ENCODE peak calls at places on chromosomes 12 and 14, in ten cellular contexts. One of them, this sample, is unnamed.

GRCh38 chr14:61476737-61477410 is 155.5 kb downstream of the PRKCH start:
- DNase-seq in esophagus squamous epithelium: no peak
- DNase-seq in sciatic nerve: no peak
- DNase-seq in mucosa of descending colon: no peak
- DNase-seq in stimulated activated CD4-positive, alpha-beta T cell treated with anti-CD3 and anti-CD28 coated beads, Interleukin-4, amount 100 ng/mL, for 4 hours: no peak
- DNase-seq in LoVo: no peak
- DNase-seq in GM04504: peak
- DNase-seq in cardiac fibroblast: peak
- DNase-seq in AG20443: peak
- DNase-seq in A172: no peak
- DNase-seq in this sample: peak

GRCh38 chr12:55194382-55194781 is 26.4 kb upstream of the OR10A7 start:
- DNase-seq in esophagus squamous epithelium: no peak
- DNase-seq in sciatic nerve: no peak
- DNase-seq in mucosa of descending colon: no peak
- DNase-seq in stimulated activated CD4-positive, alpha-beta T cell treated with anti-CD3 and anti-CD28 coated beads, Interleukin-4, amount 100 ng/mL, for 4 hours: no peak
- DNase-seq in LoVo: no peak
- DNase-seq in GM04504: no peak
- DNase-seq in cardiac fibroblast: no peak
- DNase-seq in AG20443: no peak
- DNase-seq in A172: no peak
- DNase-seq in this sample: no peak

GRCh38 chr14:94423465-94424056 is 29.0 kb downstream of the SERPINA11 start:
- DNase-seq in esophagus squamous epithelium: no peak
- DNase-seq in sciatic nerve: peak
- DNase-seq in mucosa of descending colon: peak
- DNase-seq in stimulated activated CD4-positive, alpha-beta T cell treated with anti-CD3 and anti-CD28 coated beads, Interleukin-4, amount 100 ng/mL, for 4 hours: peak
- DNase-seq in LoVo: peak
- DNase-seq in GM04504: peak
- DNase-seq in cardiac fibroblast: peak
- DNase-seq in AG20443: peak
- DNase-seq in A172: peak
- DNase-seq in this sample: peak

GRCh38 chr12:108349245-108349644 is 10.1 kb upstream of the CMKLR1 start:
- DNase-seq in esophagus squamous epithelium: no peak
- DNase-seq in sciatic nerve: no peak
- DNase-seq in mucosa of descending colon: no peak
- DNase-seq in stimulated activated CD4-positive, alpha-beta T cell treated with anti-CD3 and anti-CD28 coated beads, Interleukin-4, amount 100 ng/mL, for 4 hours: no peak
- DNase-seq in LoVo: no peak
- DNase-seq in GM04504: no peak
- DNase-seq in cardiac fibroblast: no peak
- DNase-seq in AG20443: no peak
- DNase-seq in A172: no peak
- DNase-seq in this sample: no peak

GRCh38 chr12:123139926-123140674 is 10.8 kb downstream of the PITPNM2 start:
- DNase-seq in esophagus squamous epithelium: no peak
- DNase-seq in sciatic nerve: no peak
- DNase-seq in mucosa of descending colon: peak
- DNase-seq in stimulated activated CD4-positive, alpha-beta T cell treated with anti-CD3 and anti-CD28 coated beads, Interleukin-4, amount 100 ng/mL, for 4 hours: no peak
- DNase-seq in LoVo: no peak
- DNase-seq in GM04504: no peak
- DNase-seq in cardiac fibroblast: peak
- DNase-seq in AG20443: peak
- DNase-seq in A172: peak
- DNase-seq in this sample: no peak

GRCh38 chr14:23413681-23414080 is 5.6 kb upstream of the MYH6 start:
- DNase-seq in esophagus squamous epithelium: no peak
- DNase-seq in sciatic nerve: no peak
- DNase-seq in mucosa of descending colon: no peak
- DNase-seq in stimulated activated CD4-positive, alpha-beta T cell treated with anti-CD3 and anti-CD28 coated beads, Interleukin-4, amount 100 ng/mL, for 4 hours: no peak
- DNase-seq in LoVo: no peak
- DNase-seq in GM04504: no peak
- DNase-seq in cardiac fibroblast: no peak
- DNase-seq in AG20443: no peak
- DNase-seq in A172: no peak
- DNase-seq in this sample: no peak

GRCh38 chr12:9340422-9341259 is 132.4 kb upstream of the PZP start:
- DNase-seq in esophagus squamous epithelium: no peak
- DNase-seq in sciatic nerve: no peak
- DNase-seq in mucosa of descending colon: no peak
- DNase-seq in stimulated activated CD4-positive, alpha-beta T cell treated with anti-CD3 and anti-CD28 coated beads, Interleukin-4, amount 100 ng/mL, for 4 hours: no peak
- DNase-seq in LoVo: no peak
- DNase-seq in GM04504: no peak
- DNase-seq in cardiac fibroblast: peak
- DNase-seq in AG20443: peak
- DNase-seq in A172: no peak
- DNase-seq in this sample: no peak

GRCh38 chr14:68514611-68515194 is 278.2 kb downstream of the ZFP36L1 start:
- DNase-seq in esophagus squamous epithelium: no peak
- DNase-seq in sciatic nerve: no peak
- DNase-seq in mucosa of descending colon: no peak
- DNase-seq in stimulated activated CD4-positive, alpha-beta T cell treated with anti-CD3 and anti-CD28 coated beads, Interleukin-4, amount 100 ng/mL, for 4 hours: no peak
- DNase-seq in LoVo: no peak
- DNase-seq in GM04504: no peak
- DNase-seq in cardiac fibroblast: no peak
- DNase-seq in AG20443: no peak
- DNase-seq in A172: no peak
- DNase-seq in this sample: no peak

GRCh38 chr14:71594828-71595227 is 337.4 kb upstream of the RGS6 start:
- DNase-seq in esophagus squamous epithelium: no peak
- DNase-seq in sciatic nerve: peak
- DNase-seq in mucosa of descending colon: no peak
- DNase-seq in stimulated activated CD4-positive, alpha-beta T cell treated with anti-CD3 and anti-CD28 coated beads, Interleukin-4, amount 100 ng/mL, for 4 hours: no peak
- DNase-seq in LoVo: no peak
- DNase-seq in GM04504: no peak
- DNase-seq in cardiac fibroblast: peak
- DNase-seq in AG20443: peak
- DNase-seq in A172: no peak
- DNase-seq in this sample: no peak

GRCh38 chr14:22220427-22220826 is 368.6 kb downstream of the DAD1 start:
- DNase-seq in esophagus squamous epithelium: no peak
- DNase-seq in sciatic nerve: no peak
- DNase-seq in mucosa of descending colon: no peak
- DNase-seq in stimulated activated CD4-positive, alpha-beta T cell treated with anti-CD3 and anti-CD28 coated beads, Interleukin-4, amount 100 ng/mL, for 4 hours: no peak
- DNase-seq in LoVo: no peak
- DNase-seq in GM04504: no peak
- DNase-seq in cardiac fibroblast: peak
- DNase-seq in AG20443: no peak
- DNase-seq in A172: no peak
- DNase-seq in this sample: no peak

GRCh38 chr14:93263416-93263815 is 56.4 kb downstream of the UBR7 start:
- DNase-seq in esophagus squamous epithelium: no peak
- DNase-seq in sciatic nerve: no peak
- DNase-seq in mucosa of descending colon: no peak
- DNase-seq in stimulated activated CD4-positive, alpha-beta T cell treated with anti-CD3 and anti-CD28 coated beads, Interleukin-4, amount 100 ng/mL, for 4 hours: no peak
- DNase-seq in LoVo: no peak
- DNase-seq in GM04504: no peak
- DNase-seq in cardiac fibroblast: no peak
- DNase-seq in AG20443: peak
- DNase-seq in A172: no peak
- DNase-seq in this sample: no peak

GRCh38 chr12:46110928-46111699 is 120.7 kb upstream of the SCAF11 start:
- DNase-seq in esophagus squamous epithelium: no peak
- DNase-seq in sciatic nerve: no peak
- DNase-seq in mucosa of descending colon: no peak
- DNase-seq in stimulated activated CD4-positive, alpha-beta T cell treated with anti-CD3 and anti-CD28 coated beads, Interleukin-4, amount 100 ng/mL, for 4 hours: no peak
- DNase-seq in LoVo: no peak
- DNase-seq in GM04504: no peak
- DNase-seq in cardiac fibroblast: no peak
- DNase-seq in AG20443: no peak
- DNase-seq in A172: no peak
- DNase-seq in this sample: no peak

GRCh38 chr12:14775652-14776020 is 27.6 kb downstream of the WBP11 start:
- DNase-seq in esophagus squamous epithelium: no peak
- DNase-seq in sciatic nerve: no peak
- DNase-seq in mucosa of descending colon: no peak
- DNase-seq in stimulated activated CD4-positive, alpha-beta T cell treated with anti-CD3 and anti-CD28 coated beads, Interleukin-4, amount 100 ng/mL, for 4 hours: no peak
- DNase-seq in LoVo: no peak
- DNase-seq in GM04504: no peak
- DNase-seq in cardiac fibroblast: peak
- DNase-seq in AG20443: peak
- DNase-seq in A172: no peak
- DNase-seq in this sample: no peak

GRCh38 chr14:68753696-68754095 is 39.2 kb downstream of the ZFP36L1 start:
- DNase-seq in esophagus squamous epithelium: no peak
- DNase-seq in sciatic nerve: no peak
- DNase-seq in mucosa of descending colon: no peak
- DNase-seq in stimulated activated CD4-positive, alpha-beta T cell treated with anti-CD3 and anti-CD28 coated beads, Interleukin-4, amount 100 ng/mL, for 4 hours: no peak
- DNase-seq in LoVo: no peak
- DNase-seq in GM04504: peak
- DNase-seq in cardiac fibroblast: peak
- DNase-seq in AG20443: peak
- DNase-seq in A172: no peak
- DNase-seq in this sample: no peak

GRCh38 chr14:90034156-90034555 is 27.6 kb upstream of the KCNK13 start:
- DNase-seq in esophagus squamous epithelium: no peak
- DNase-seq in sciatic nerve: no peak
- DNase-seq in mucosa of descending colon: no peak
- DNase-seq in stimulated activated CD4-positive, alpha-beta T cell treated with anti-CD3 and anti-CD28 coated beads, Interleukin-4, amount 100 ng/mL, for 4 hours: no peak
- DNase-seq in LoVo: no peak
- DNase-seq in GM04504: no peak
- DNase-seq in cardiac fibroblast: no peak
- DNase-seq in AG20443: no peak
- DNase-seq in A172: no peak
- DNase-seq in this sample: no peak

GRCh38 chr14:85534435-85534834 is 4.5 kb downstream of the FLRT2 start:
- DNase-seq in esophagus squamous epithelium: no peak
- DNase-seq in sciatic nerve: no peak
- DNase-seq in mucosa of descending colon: no peak
- DNase-seq in stimulated activated CD4-positive, alpha-beta T cell treated with anti-CD3 and anti-CD28 coated beads, Interleukin-4, amount 100 ng/mL, for 4 hours: no peak
- DNase-seq in LoVo: no peak
- DNase-seq in GM04504: no peak
- DNase-seq in cardiac fibroblast: peak
- DNase-seq in AG20443: no peak
- DNase-seq in A172: no peak
- DNase-seq in this sample: no peak

GRCh38 chr12:88781909-88782308 is 201.6 kb upstream of the KITLG start:
- DNase-seq in esophagus squamous epithelium: no peak
- DNase-seq in sciatic nerve: no peak
- DNase-seq in mucosa of descending colon: no peak
- DNase-seq in stimulated activated CD4-positive, alpha-beta T cell treated with anti-CD3 and anti-CD28 coated beads, Interleukin-4, amount 100 ng/mL, for 4 hours: no peak
- DNase-seq in LoVo: peak
- DNase-seq in GM04504: peak
- DNase-seq in cardiac fibroblast: peak
- DNase-seq in AG20443: peak
- DNase-seq in A172: no peak
- DNase-seq in this sample: no peak

GRCh38 chr12:131096681-131097181 is 143.0 kb downstream of the ADGRD1 start:
- DNase-seq in esophagus squamous epithelium: no peak
- DNase-seq in sciatic nerve: peak
- DNase-seq in mucosa of descending colon: peak
- DNase-seq in stimulated activated CD4-positive, alpha-beta T cell treated with anti-CD3 and anti-CD28 coated beads, Interleukin-4, amount 100 ng/mL, for 4 hours: no peak
- DNase-seq in LoVo: no peak
- DNase-seq in GM04504: no peak
- DNase-seq in cardiac fibroblast: no peak
- DNase-seq in AG20443: no peak
- DNase-seq in A172: no peak
- DNase-seq in this sample: peak

GRCh38 chr14:103315368-103315911 is 18.6 kb upstream of the EIF5 start:
- DNase-seq in esophagus squamous epithelium: no peak
- DNase-seq in sciatic nerve: no peak
- DNase-seq in mucosa of descending colon: no peak
- DNase-seq in stimulated activated CD4-positive, alpha-beta T cell treated with anti-CD3 and anti-CD28 coated beads, Interleukin-4, amount 100 ng/mL, for 4 hours: no peak
- DNase-seq in LoVo: no peak
- DNase-seq in GM04504: no peak
- DNase-seq in cardiac fibroblast: peak
- DNase-seq in AG20443: peak
- DNase-seq in A172: no peak
- DNase-seq in this sample: peak